ENCODE peak calls at places on chromosomes 5 and 9, in four cellular contexts. H is GM23338, K is GM13977, T is BJ. D is an unnamed sample.

GRCh38 chr5:62780888-62781287 is 202.3 kb downstream of the LRRC70 start:
- DNase-seq in T (no peak), H (peak; percentile 69), K (no peak), D (no peak)

GRCh38 chr5:154474957-154475334 is 3.1 kb downstream of the HAND1 start:
- DNase-seq in H (peak; percentile 14), T (no peak), K (no peak), D (no peak)

GRCh38 chr5:125117556-125117955 is 371.1 kb upstream of the ZNF608 start:
- DNase-seq in K (no peak), T (peak; percentile 26), H (no peak), D (peak; percentile 91)

GRCh38 chr5:135238622-135239460 is 160.2 kb downstream of the MACROH2A1 start:
- DNase-seq in K (no peak), H (no peak), T (no peak), D (no peak)

GRCh38 chr5:124741711-124742496 is 4.5 kb downstream of the ZNF608 start:
- DNase-seq in K (no peak), H (peak; percentile 54), T (no peak), D (peak; percentile 90)

GRCh38 chr9:125600194-125600593 is 106.8 kb downstream of the MAPKAP1 start:
- DNase-seq in K (no peak), T (no peak), H (no peak), D (no peak)

GRCh38 chr5:56269216-56269927 is 36.2 kb upstream of the ANKRD55 start:
- DNase-seq in K (peak; percentile 54), H (peak; percentile 65), T (no peak), D (peak; percentile 48)

GRCh38 chr9:133691659-133692363 is 46.3 kb downstream of the SARDH start:
- DNase-seq in K (no peak), T (no peak), H (no peak), D (no peak)

GRCh38 chr9:104682642-104683041 is 11.7 kb upstream of the OR13D1 start:
- DNase-seq in T (no peak), H (peak; percentile 81), K (peak; percentile 10), D (peak; percentile 65)

GRCh38 chr5:176542596-176543427 is 5.6 kb upstream of the RNF44 start:
- DNase-seq in T (no peak), K (peak; percentile 71), H (peak; percentile 75), D (no peak)

GRCh38 chr9:89749500-89750116 is 144.8 kb downstream of the GADD45G start:
- DNase-seq in H (no peak), K (no peak), T (no peak), D (no peak)

GRCh38 chr5:150781706-150782614 is 3.4 kb downstream of the SMIM3 start:
- DNase-seq in K (no peak), H (no peak), T (peak; percentile 89), D (peak; percentile 94)

GRCh38 chr5:76790632-76791290 is 28.1 kb upstream of the F2RL1 start:
- DNase-seq in K (no peak), T (peak; percentile 90), H (no peak), D (peak; percentile 97)

GRCh38 chr5:3276891-3277290 is 318.7 kb upstream of the IRX1 start:
- DNase-seq in T (no peak), H (no peak), K (no peak), D (no peak)

GRCh38 chr5:122434547-122434946 is 122.5 kb downstream of the SNCAIP start:
- DNase-seq in K (no peak), H (no peak), T (no peak), D (no peak)

GRCh38 chr5:135810188-135810943 is 24.1 kb upstream of the SLC25A48 start:
- DNase-seq in T (no peak), H (no peak), K (no peak), D (no peak)

GRCh38 chr9:2623046-2623865 is 1.7 kb downstream of the VLDLR start:
- DNase-seq in H (peak; percentile 71), K (no peak), T (no peak), D (peak; percentile 26)

GRCh38 chr5:67807116-67807888 is 408.3 kb upstream of the PIK3R1 start:
- DNase-seq in T (no peak), K (peak; percentile 27), H (no peak), D (no peak)

GRCh38 chr9:16139781-16140180 is 586.9 kb downstream of the CCDC171 start:
- DNase-seq in T (no peak), H (no peak), K (no peak), D (no peak)

GRCh38 chr5:139458580-139459407 is 3.7 kb downstream of the ECSCR start:
- DNase-seq in T (no peak), H (no peak), K (peak; percentile 75), D (peak; percentile 84)

GRCh38 chr5:79080804-79081203 is 11.2 kb downstream of the BHMT2 start:
- DNase-seq in K (no peak), H (no peak), T (no peak), D (no peak)

GRCh38 chr9:93467062-93467416 is 13.7 kb upstream of the FAM120AOS start:
- DNase-seq in K (no peak), H (no peak), T (no peak), D (peak; percentile 20)

GRCh38 chr5:109907751-109908150 is 218.0 kb downstream of the MAN2A1 start:
- DNase-seq in H (no peak), K (no peak), T (peak; percentile 44), D (peak; percentile 41)

GRCh38 chr5:51806677-51807076 is 423.4 kb downstream of the ISL1 start:
- DNase-seq in H (no peak), T (no peak), K (no peak), D (peak; percentile 3)

GRCh38 chr5:111772456-111772855 is 15.5 kb upstream of the NREP start:
- DNase-seq in H (peak; percentile 90), T (no peak), K (no peak), D (no peak)
- TF ChIP-seq CTCF in H (no peak), T (no peak), K (no peak), D (no peak)

GRCh38 chr9:112887377-112887776 is 3.3 kb downstream of the SLC46A2 start:
- DNase-seq in K (no peak), T (no peak), H (peak; percentile 87), D (no peak)
- TF ChIP-seq CTCF in K (peak; percentile 56), T (no peak), H (peak; percentile 95), D (no peak)

DNA sequence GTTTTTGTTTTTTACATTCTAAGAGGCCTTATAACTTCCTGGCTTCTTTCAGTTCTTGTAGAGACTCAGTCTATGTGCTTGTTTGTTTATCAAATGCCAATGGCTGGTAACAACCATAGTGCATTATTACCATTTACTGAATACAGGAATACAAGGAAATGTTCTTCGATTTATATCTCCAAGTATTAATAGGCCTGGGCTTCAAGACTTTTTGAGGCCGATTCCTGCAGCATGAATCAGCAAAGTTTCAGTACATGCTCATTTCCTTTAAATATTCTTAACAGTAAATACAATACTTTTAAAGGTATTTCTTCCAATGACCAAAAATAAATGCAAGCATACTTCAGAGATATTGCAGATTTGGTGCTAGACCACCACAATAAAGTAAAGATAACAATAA is 535.3 kb downstream of the EFNA5 start:
- DNase-seq in H (no peak), K (no peak), T (no peak), D (peak; percentile 38)
- TF ChIP-seq CTCF in H (no peak), K (no peak), T (no peak), D (no peak)

DNA sequence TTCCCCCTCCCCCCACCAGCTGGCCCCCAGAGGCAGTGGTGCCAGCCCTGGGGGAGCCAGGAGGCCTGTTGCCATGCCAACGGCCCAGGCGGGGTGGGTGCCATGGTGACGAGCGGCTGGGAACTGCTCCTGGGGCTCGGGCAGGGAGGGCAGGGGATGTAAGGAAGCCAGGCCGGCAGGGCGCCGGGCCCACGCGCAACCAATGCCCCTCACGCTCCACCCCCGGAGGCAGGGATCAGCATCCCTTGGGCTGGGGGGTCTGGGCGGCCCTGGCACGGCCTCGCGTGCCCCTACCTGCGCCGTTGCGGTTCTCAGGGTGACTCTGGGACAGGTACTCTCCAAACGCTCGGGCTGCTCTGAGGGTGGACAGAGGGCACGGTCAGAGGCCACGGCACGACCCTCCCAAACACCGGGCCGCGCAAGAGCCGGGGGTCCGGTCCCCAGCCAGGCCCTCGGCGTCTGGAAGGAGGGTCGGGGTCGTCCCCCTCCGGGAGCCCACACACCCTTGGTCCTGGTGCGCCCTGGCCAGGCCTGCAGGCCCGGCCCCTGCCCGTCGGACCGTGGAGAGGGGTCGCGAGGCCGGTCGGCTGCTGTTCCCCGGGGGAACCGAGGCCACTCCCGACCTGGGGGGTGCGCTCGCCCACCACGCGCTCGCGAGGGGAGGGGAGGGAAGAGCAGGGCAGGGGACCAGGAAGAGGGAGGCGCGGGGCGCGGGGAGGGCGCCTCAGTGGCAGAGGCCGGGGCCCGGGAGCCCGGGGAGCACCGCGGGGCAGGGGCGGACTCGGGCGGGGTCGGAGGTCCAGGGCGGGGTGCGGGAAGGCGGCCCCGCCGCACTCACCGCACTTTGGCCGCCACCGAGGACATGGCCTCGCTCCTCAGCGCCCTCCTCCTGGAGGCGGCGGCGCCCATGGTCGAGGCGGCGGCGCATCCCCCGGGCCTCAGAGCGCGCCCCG is 664 bp downstream of the NSMF start:
- DNase-seq in H (peak; percentile 45), K (no peak), T (no peak), D (no peak)
- TF ChIP-seq CTCF in H (no peak), K (no peak), T (no peak), D (no peak)

DNA sequence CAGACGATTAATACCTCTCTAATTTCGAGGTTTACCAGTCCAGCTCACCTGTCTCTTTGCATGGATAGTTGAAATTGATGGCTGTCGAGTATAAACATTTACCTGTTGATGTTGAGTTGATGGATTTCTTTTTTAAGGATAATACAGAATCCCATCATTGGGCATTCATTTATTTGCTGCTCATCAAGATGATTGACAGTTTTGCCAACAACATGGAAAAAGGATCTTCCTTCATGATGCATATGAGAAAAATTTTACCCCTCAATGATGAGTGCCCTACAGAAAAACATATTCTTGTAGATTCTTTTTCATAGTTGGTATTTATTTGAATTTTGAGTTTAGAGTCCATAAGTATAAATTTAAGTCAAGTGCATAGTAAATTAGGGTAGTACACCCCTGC is 59.2 kb downstream of the ZCCHC7 start:
- DNase-seq in K (no peak), H (no peak), T (no peak), D (no peak)
- TF ChIP-seq CTCF in K (no peak), H (no peak), T (no peak), D (no peak)

D was measured in foreskin fibroblast.